ENCODE peak calls at places on chromosome 11, in ten cellular contexts. V is stimulated activated CD8-positive, alpha-beta memory T cell treated with anti-CD3 and anti-CD28 coated beads, Interleukin-7, amount 100 ng/mL, for 48 hours; M is Calu3; A is mucosa of descending colon; Q is T-cell; G is AG08396; J is stimulated activated CD4-positive, alpha-beta T cell treated with anti-CD3 and anti-CD28 coated beads, Interleukin-1b, Interleukin-23, amount 100 ng/mL, for 24 hours; F is NCI-H1092; Y is NCI-H345; B is HEK293T. R is an unnamed sample.

GRCh38 chr11:96052921-96053631 is 129.2 kb upstream of the MTMR2 start:
- DNase-seq in V (no peak), M (no peak), A (no peak), Q (no peak), G (no peak), J (no peak), F (no peak), Y (no peak), B (no peak), R (no peak)

GRCh38 chr11:46100670-46101069 is 20.6 kb downstream of the PHF21A start:
- DNase-seq in V (no peak), M (no peak), A (no peak), Q (no peak), G (no peak), J (no peak), F (no peak), Y (no peak), B (no peak), R (no peak)

GRCh38 chr11:88320149-88320559 is 17.4 kb downstream of the CTSC start:
- DNase-seq in V (no peak), M (no peak), A (no peak), Q (no peak), G (peak; percentile 35), J (no peak), F (no peak), Y (no peak), B (peak; percentile 31), R (no peak)

GRCh38 chr11:9267680-9268079 is 2.5 kb upstream of the DENND5A start:
- DNase-seq in V (no peak), M (no peak), A (no peak), Q (no peak), G (no peak), J (no peak), F (no peak), Y (no peak), B (no peak), R (no peak)

GRCh38 chr11:11552688-11553087 is 69.1 kb downstream of the GALNT18 start:
- DNase-seq in V (no peak), M (peak; percentile 51), A (peak; percentile 53), Q (no peak), G (no peak), J (no peak), F (no peak), Y (no peak), B (no peak), R (no peak)

GRCh38 chr11:115580927-115581680 is 76.9 kb upstream of the CADM1 start:
- DNase-seq in V (no peak), M (no peak), A (peak; percentile 31), Q (no peak), G (no peak), J (no peak), F (no peak), Y (peak; percentile 41), B (peak; percentile 48), R (no peak)

GRCh38 chr11:72012897-72013721 is 14.4 kb downstream of the IL18BP start:
- DNase-seq in V (no peak), M (no peak), A (no peak), Q (no peak), G (peak; percentile 93), J (no peak), F (no peak), Y (no peak), B (no peak), R (no peak)

GRCh38 chr11:60830478-60831142 is 11.3 kb upstream of the CCDC86 start:
- DNase-seq in V (no peak), M (no peak), A (no peak), Q (no peak), G (no peak), J (no peak), F (no peak), Y (no peak), B (no peak), R (no peak)

GRCh38 chr11:46248270-46249102 is 29.0 kb upstream of the CREB3L1 start:
- DNase-seq in V (no peak), M (no peak), A (no peak), Q (no peak), G (peak; percentile 90), J (no peak), F (no peak), Y (no peak), B (no peak), R (no peak)

GRCh38 chr11:2218234-2218633 is 46.6 kb upstream of the TH start:
- DNase-seq in V (no peak), M (no peak), A (no peak), Q (no peak), G (no peak), J (no peak), F (no peak), Y (no peak), B (no peak), R (no peak)

GRCh38 chr11:93532285-93532789 is 10.9 kb downstream of the SMCO4 start:
- DNase-seq in V (no peak), M (no peak), A (no peak), Q (no peak), G (no peak), J (no peak), F (no peak), Y (no peak), B (no peak), R (no peak)

GRCh38 chr11:125192717-125193116 is 28.2 kb downstream of the PKNOX2 start:
- DNase-seq in V (no peak), M (no peak), A (no peak), Q (no peak), G (no peak), J (no peak), F (no peak), Y (no peak), B (no peak), R (no peak)

GRCh38 chr11:70399681-70400112 is 1.4 kb downstream of the CTTN start:
- DNase-seq in V (no peak), M (peak; percentile 89), A (peak; percentile 61), Q (no peak), G (peak; percentile 95), J (no peak), F (no peak), Y (no peak), B (peak; percentile 48), R (no peak)

GRCh38 chr11:120209750-120210650 is 832 bp upstream of the OAF start:
- DNase-seq in V (no peak), M (no peak), A (no peak), Q (no peak), G (peak; percentile 30), J (no peak), F (no peak), Y (no peak), B (no peak), R (no peak)

GRCh38 chr11:89495951-89496350 is 4.8 kb upstream of the NOX4 start:
- DNase-seq in V (no peak), M (no peak), A (no peak), Q (no peak), G (peak; percentile 64), J (no peak), F (no peak), Y (no peak), B (no peak), R (no peak)

GRCh38 chr11:86672007-86672621 is at the start of gene ME3:
- DNase-seq in V (no peak), M (peak; percentile 71), A (peak; percentile 77), Q (peak; percentile 49), G (peak; percentile 70), J (peak; percentile 34), F (peak; percentile 73), Y (peak; percentile 69), B (no peak), R (no peak)

GRCh38 chr11:134412508-134413333 is 679 bp upstream of the B3GAT1 start:
- DNase-seq in V (peak; percentile 3), M (peak; percentile 28), A (no peak), Q (no peak), G (peak; percentile 29), J (no peak), F (peak; percentile 46), Y (peak; percentile 48), B (peak; percentile 34), R (no peak)

GRCh38 chr11:60791534-60791933 is 6.4 kb downstream of the MS4A10 start:
- DNase-seq in V (no peak), M (no peak), A (no peak), Q (no peak), G (no peak), J (no peak), F (no peak), Y (no peak), B (no peak), R (no peak)

GRCh38 chr11:19907008-19907579 is 194.5 kb downstream of the NAV2 start:
- DNase-seq in V (no peak), M (no peak), A (no peak), Q (no peak), G (no peak), J (no peak), F (no peak), Y (no peak), B (no peak), R (no peak)

GRCh38 chr11:34909435-34909834 is 6.7 kb downstream of the APIP start:
- DNase-seq in V (no peak), M (no peak), A (no peak), Q (no peak), G (no peak), J (no peak), F (no peak), Y (no peak), B (no peak), R (no peak)

GRCh38 chr11:13278620-13279486 is 1.3 kb downstream of the BMAL1 start:
- DNase-seq in V (no peak), M (no peak), A (peak; percentile 42), Q (no peak), G (peak; percentile 42), J (no peak), F (peak; percentile 14), Y (no peak), B (no peak), R (no peak)

GRCh38 chr11:123580557-123581275 is 73.7 kb downstream of the SCN3B start:
- DNase-seq in V (peak; percentile 27), M (peak; percentile 79), A (peak; percentile 66), Q (peak; percentile 29), G (peak; percentile 82), J (peak; percentile 54), F (peak; percentile 65), Y (peak; percentile 84), B (peak; percentile 85), R (no peak)

GRCh38 chr11:122205036-122205435 is 89.0 kb upstream of the BLID start:
- DNase-seq in V (no peak), M (no peak), A (no peak), Q (no peak), G (no peak), J (no peak), F (no peak), Y (no peak), B (no peak), R (no peak)

GRCh38 chr11:76781861-76782500 is 1.2 kb upstream of the TSKU start:
- DNase-seq in V (no peak), M (no peak), A (no peak), Q (no peak), G (no peak), J (no peak), F (no peak), Y (no peak), B (no peak), R (no peak)

GRCh38 chr11:64863381-64864060 is 14.9 kb downstream of the EHD1 start:
- DNase-seq in V (no peak), M (no peak), A (no peak), Q (no peak), G (no peak), J (no peak), F (no peak), Y (no peak), B (no peak), R (no peak)

GRCh38 chr11:129249923-129250322 is 57.8 kb upstream of the ARHGAP32 start:
- DNase-seq in V (no peak), M (no peak), A (no peak), Q (no peak), G (no peak), J (no peak), F (no peak), Y (no peak), B (no peak), R (no peak)

R was measured in NCI-H524 treated with DMSO at 0.1 percent for 48 hours.